ENCODE peak calls at places on chromosomes 4 and X, in four cellular contexts. H, U, K and L are unnamed samples.

GRCh38 chrX:30141966-30142365 is 73.4 kb upstream of the MAGEB2 start:
- DNase-seq in H (no peak), U (peak), K (no peak), L (no peak)

GRCh38 chr4:37733230-37733904 is 47.2 kb upstream of the RELL1 start:
- DNase-seq in H (no peak), U (no peak), K (no peak), L (no peak)

GRCh38 chr4:26062221-26062620 is 148.2 kb downstream of the SMIM20 start:
- DNase-seq in H (no peak), U (peak), K (no peak), L (no peak)

GRCh38 chrX:70769659-70770232 is 138.8 kb downstream of the TEX11 start:
- DNase-seq in H (no peak), U (peak), K (no peak), L (no peak)

GRCh38 chrX:17932781-17933180 is 71.7 kb upstream of the RAI2 start:
- DNase-seq in H (no peak), U (no peak), K (no peak), L (no peak)

GRCh38 chr4:2816401-2816954 is 23.6 kb downstream of the SH3BP2 start:
- DNase-seq in H (no peak), U (no peak), K (no peak), L (no peak)

GRCh38 chrX:137549846-137550534 is 15.9 kb upstream of the ZIC3 start:
- DNase-seq in H (no peak), U (no peak), K (no peak), L (no peak)

GRCh38 chr4:141169391-141169790 is 36.1 kb upstream of the RNF150 start:
- DNase-seq in H (no peak), U (no peak), K (no peak), L (no peak)

GRCh38 chr4:162972661-162973202 is 194.0 kb downstream of the NAF1 start:
- DNase-seq in H (no peak), U (no peak), K (no peak), L (no peak)

GRCh38 chr4:76198411-76199237 is 15.0 kb downstream of the SCARB2 start:
- DNase-seq in H (no peak), U (peak), K (no peak), L (no peak)

GRCh38 chr4:112823631-112824030 is 186.7 kb downstream of the LARP7 start:
- DNase-seq in H (no peak), U (no peak), K (no peak), L (no peak)

GRCh38 chr4:64271601-64272081 is 137.6 kb downstream of the TECRL start:
- DNase-seq in H (no peak), U (no peak), K (no peak), L (no peak)

GRCh38 chr4:131370846-131371245 is 1778.2 kb upstream of the PCDH10 start:
- DNase-seq in H (no peak), U (no peak), K (no peak), L (no peak)

GRCh38 chrX:95071621-95072020 is 1397.6 kb downstream of the FAM133A start:
- DNase-seq in H (no peak), U (peak), K (no peak), L (no peak)

GRCh38 chr4:161929966-161930365 is 233.8 kb downstream of the FSTL5 start:
- DNase-seq in H (no peak), U (no peak), K (no peak), L (no peak)

GRCh38 chr4:11704136-11704535 is 275.4 kb upstream of the HS3ST1 start:
- DNase-seq in H (no peak), U (no peak), K (no peak), L (no peak)

GRCh38 chr4:91147067-91147466 is 1019.9 kb downstream of the CCSER1 start:
- DNase-seq in H (no peak), U (no peak), K (no peak), L (no peak)

GRCh38 chr4:70613893-70614572 is 14.5 kb upstream of the ENAM start:
- DNase-seq in H (no peak), U (no peak), K (no peak), L (no peak)

GRCh38 chr4:1405636-1406415 is 416 bp downstream of the NKX1-1 start:
- DNase-seq in H (peak), U (no peak), K (no peak), L (no peak)

GRCh38 chr4:161336016-161336415 is 827.8 kb downstream of the FSTL5 start:
- DNase-seq in H (no peak), U (no peak), K (no peak), L (no peak)